ENCODE peak calls at places on chromosome 1, in ten cellular contexts. One of them, this sample, is unnamed.
A peak's percentile ranks its signal among the peaks of the same experiment; 100 is the strongest.

GRCh38 chr1:212219679-212220463 is 65.3 kb upstream of the PPP2R5A start:
- DNase-seq in tibial nerve: no peak
- DNase-seq in A549: no peak
- DNase-seq in fibroblast of lung: peak; percentile 84
- DNase-seq in small intestine: peak; percentile 20
- DNase-seq in GM23248: no peak
- DNase-seq in psoas muscle: no peak
- DNase-seq in ascending aorta: no peak
- DNase-seq in adrenal gland: no peak
- DNase-seq in colonic mucosa: no peak
- DNase-seq in this sample: no peak

GRCh38 chr1:21931171-21932093 is 5.7 kb downstream of the HSPG2 start:
- DNase-seq in tibial nerve: peak; percentile 59
- DNase-seq in A549: peak; percentile 87
- DNase-seq in fibroblast of lung: peak; percentile 95
- DNase-seq in small intestine: peak; percentile 55
- DNase-seq in GM23248: peak; percentile 96
- DNase-seq in psoas muscle: peak; percentile 83
- DNase-seq in ascending aorta: peak; percentile 57
- DNase-seq in adrenal gland: peak; percentile 90
- DNase-seq in colonic mucosa: peak; percentile 63
- DNase-seq in this sample: peak; percentile 97

GRCh38 chr1:9816199-9816598 is 7.6 kb downstream of the CLSTN1 start:
- DNase-seq in tibial nerve: no peak
- DNase-seq in A549: no peak
- DNase-seq in fibroblast of lung: no peak
- DNase-seq in small intestine: no peak
- DNase-seq in GM23248: no peak
- DNase-seq in psoas muscle: no peak
- DNase-seq in ascending aorta: no peak
- DNase-seq in adrenal gland: no peak
- DNase-seq in colonic mucosa: no peak
- DNase-seq in this sample: no peak

GRCh38 chr1:205298191-205298994 is 23.2 kb downstream of the NUAK2 start:
- DNase-seq in tibial nerve: no peak
- DNase-seq in A549: peak; percentile 99
- DNase-seq in fibroblast of lung: peak; percentile 98
- DNase-seq in small intestine: no peak
- DNase-seq in GM23248: peak; percentile 98
- DNase-seq in psoas muscle: no peak
- DNase-seq in ascending aorta: no peak
- DNase-seq in adrenal gland: no peak
- DNase-seq in colonic mucosa: no peak
- DNase-seq in this sample: peak; percentile 97

GRCh38 chr1:150931773-150932172 is 5.6 kb downstream of the SETDB1 start:
- DNase-seq in tibial nerve: no peak
- DNase-seq in A549: peak; percentile 60
- DNase-seq in fibroblast of lung: peak; percentile 18
- DNase-seq in small intestine: no peak
- DNase-seq in GM23248: peak; percentile 44
- DNase-seq in psoas muscle: no peak
- DNase-seq in ascending aorta: no peak
- DNase-seq in adrenal gland: no peak
- DNase-seq in colonic mucosa: no peak
- DNase-seq in this sample: peak; percentile 30

GRCh38 chr1:177228721-177229088 is 57.9 kb downstream of the BRINP2 start:
- DNase-seq in tibial nerve: no peak
- DNase-seq in A549: peak; percentile 57
- DNase-seq in fibroblast of lung: peak; percentile 45
- DNase-seq in small intestine: no peak
- DNase-seq in GM23248: peak; percentile 86
- DNase-seq in psoas muscle: no peak
- DNase-seq in ascending aorta: no peak
- DNase-seq in adrenal gland: peak; percentile 28
- DNase-seq in colonic mucosa: no peak
- DNase-seq in this sample: no peak

GRCh38 chr1:39737546-39738169 is 1.0 kb upstream of the PPIE start:
- DNase-seq in tibial nerve: no peak
- DNase-seq in A549: no peak
- DNase-seq in fibroblast of lung: peak; percentile 39
- DNase-seq in small intestine: no peak
- DNase-seq in GM23248: peak; percentile 35
- DNase-seq in psoas muscle: no peak
- DNase-seq in ascending aorta: no peak
- DNase-seq in adrenal gland: no peak
- DNase-seq in colonic mucosa: no peak
- DNase-seq in this sample: no peak

GRCh38 chr1:47209725-47210330 is 20.0 kb upstream of the PDZK1IP1 start:
- DNase-seq in tibial nerve: no peak
- DNase-seq in A549: no peak
- DNase-seq in fibroblast of lung: no peak
- DNase-seq in small intestine: no peak
- DNase-seq in GM23248: no peak
- DNase-seq in psoas muscle: no peak
- DNase-seq in ascending aorta: no peak
- DNase-seq in adrenal gland: no peak
- DNase-seq in colonic mucosa: no peak
- DNase-seq in this sample: no peak

GRCh38 chr1:113275083-113275482 is 115.2 kb upstream of the MAGI3 start:
- DNase-seq in tibial nerve: no peak
- DNase-seq in A549: no peak
- DNase-seq in fibroblast of lung: no peak
- DNase-seq in small intestine: no peak
- DNase-seq in GM23248: no peak
- DNase-seq in psoas muscle: no peak
- DNase-seq in ascending aorta: no peak
- DNase-seq in adrenal gland: no peak
- DNase-seq in colonic mucosa: no peak
- DNase-seq in this sample: no peak

GRCh38 chr1:113278777-113279176 is 111.5 kb upstream of the MAGI3 start:
- DNase-seq in tibial nerve: no peak
- DNase-seq in A549: no peak
- DNase-seq in fibroblast of lung: no peak
- DNase-seq in small intestine: no peak
- DNase-seq in GM23248: no peak
- DNase-seq in psoas muscle: no peak
- DNase-seq in ascending aorta: no peak
- DNase-seq in adrenal gland: no peak
- DNase-seq in colonic mucosa: no peak
- DNase-seq in this sample: no peak

GRCh38 chr1:113278371-113278770 is 111.9 kb upstream of the MAGI3 start:
- DNase-seq in tibial nerve: no peak
- DNase-seq in A549: no peak
- DNase-seq in fibroblast of lung: no peak
- DNase-seq in small intestine: no peak
- DNase-seq in GM23248: no peak
- DNase-seq in psoas muscle: no peak
- DNase-seq in ascending aorta: no peak
- DNase-seq in adrenal gland: no peak
- DNase-seq in colonic mucosa: no peak
- DNase-seq in this sample: no peak

GRCh38 chr1:113275691-113276090 is 114.6 kb upstream of the MAGI3 start:
- DNase-seq in tibial nerve: no peak
- DNase-seq in A549: no peak
- DNase-seq in fibroblast of lung: no peak
- DNase-seq in small intestine: peak; percentile 29
- DNase-seq in GM23248: no peak
- DNase-seq in psoas muscle: no peak
- DNase-seq in ascending aorta: no peak
- DNase-seq in adrenal gland: no peak
- DNase-seq in colonic mucosa: no peak
- DNase-seq in this sample: no peak

GRCh38 chr1:113276507-113276906 is 113.8 kb upstream of the MAGI3 start:
- DNase-seq in tibial nerve: no peak
- DNase-seq in A549: no peak
- DNase-seq in fibroblast of lung: no peak
- DNase-seq in small intestine: no peak
- DNase-seq in GM23248: no peak
- DNase-seq in psoas muscle: no peak
- DNase-seq in ascending aorta: no peak
- DNase-seq in adrenal gland: no peak
- DNase-seq in colonic mucosa: no peak
- DNase-seq in this sample: no peak
- H3K4me3 ChIP-seq in tibial nerve: no peak overlapping the region
- H3K4me3 ChIP-seq in A549: no peak overlapping the region
- H3K4me3 ChIP-seq in fibroblast of lung: no peak overlapping the region
- H3K4me3 ChIP-seq in small intestine: no peak overlapping the region
- H3K4me3 ChIP-seq in GM23248: no peak overlapping the region
- H3K4me3 ChIP-seq in psoas muscle: no peak overlapping the region
- H3K4me3 ChIP-seq in ascending aorta: no peak overlapping the region
- H3K4me3 ChIP-seq in adrenal gland: no peak overlapping the region
- H3K4me3 ChIP-seq in colonic mucosa: no peak overlapping the region
- H3K4me3 ChIP-seq in this sample: no peak overlapping the region

DNA sequence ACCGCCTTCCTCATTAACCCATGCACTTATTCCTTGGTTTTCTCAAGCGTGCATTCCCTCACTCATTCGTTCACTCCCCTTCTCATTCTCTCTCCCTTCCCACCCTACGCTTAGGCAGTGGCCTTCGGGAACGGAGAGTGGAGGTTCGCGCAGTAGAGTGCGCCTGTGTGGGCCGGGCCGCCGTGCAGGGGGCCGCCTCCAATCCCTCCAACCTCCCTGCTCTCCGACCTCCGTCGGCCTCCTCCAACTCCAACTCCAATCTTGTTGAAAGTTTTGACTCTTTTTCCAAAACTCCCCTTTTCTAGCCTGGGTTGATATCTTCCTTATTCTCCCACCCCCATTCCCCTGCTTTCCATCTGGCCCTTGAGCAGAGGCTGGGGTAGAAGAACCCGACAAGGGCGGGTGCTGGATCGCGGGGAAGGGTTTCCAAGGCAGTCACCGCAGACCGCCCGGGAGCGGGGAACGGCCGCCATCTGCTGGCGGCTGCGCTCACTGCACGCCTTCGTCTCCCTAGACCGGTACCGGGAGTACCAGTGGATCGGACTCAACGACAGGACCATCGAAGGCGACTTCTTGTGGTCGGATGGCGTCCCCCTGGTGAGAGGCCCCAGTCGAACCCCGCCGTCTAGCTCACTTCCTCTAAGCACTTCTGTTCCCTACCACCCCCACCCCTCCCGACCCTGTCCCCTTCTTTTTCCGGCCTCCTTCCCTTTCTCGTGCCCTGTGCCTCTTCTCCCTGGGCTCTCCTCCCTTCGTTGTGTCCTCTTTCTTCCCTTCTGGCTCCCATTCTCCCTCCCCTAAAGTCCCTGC is 15.4 kb downstream of the BCAN start:
- DNase-seq in tibial nerve: peak; percentile 79
- DNase-seq in A549: peak; percentile 44
- DNase-seq in fibroblast of lung: peak; percentile 30
- DNase-seq in small intestine: peak; percentile 62
- DNase-seq in GM23248: peak; percentile 76
- DNase-seq in psoas muscle: peak; percentile 89
- DNase-seq in ascending aorta: no peak
- DNase-seq in adrenal gland: peak; percentile 68
- DNase-seq in colonic mucosa: peak; percentile 79
- DNase-seq in this sample: peak; percentile 74
- H3K4me1 ChIP-seq in tibial nerve: peaks cover 44% of the 10 kb centered on the region
- H3K4me1 ChIP-seq in A549: peaks cover 38% of the 10 kb centered on the region
- H3K4me1 ChIP-seq in fibroblast of lung: peaks cover 26% of the 10 kb centered on the region
- H3K4me1 ChIP-seq in small intestine: peaks cover 15% of the 10 kb centered on the region
- H3K4me1 ChIP-seq in GM23248: peaks cover 28% of the 10 kb centered on the region
- H3K4me1 ChIP-seq in psoas muscle: peaks cover 41% of the 10 kb centered on the region
- H3K4me1 ChIP-seq in ascending aorta: peaks cover 38% of the 10 kb centered on the region
- H3K4me1 ChIP-seq in adrenal gland: peaks cover 55% of the 10 kb centered on the region
- H3K4me1 ChIP-seq in colonic mucosa: peaks cover 27% of the 10 kb centered on the region
- H3K4me1 ChIP-seq in this sample: peaks cover 41% of the 10 kb centered on the region

DNA sequence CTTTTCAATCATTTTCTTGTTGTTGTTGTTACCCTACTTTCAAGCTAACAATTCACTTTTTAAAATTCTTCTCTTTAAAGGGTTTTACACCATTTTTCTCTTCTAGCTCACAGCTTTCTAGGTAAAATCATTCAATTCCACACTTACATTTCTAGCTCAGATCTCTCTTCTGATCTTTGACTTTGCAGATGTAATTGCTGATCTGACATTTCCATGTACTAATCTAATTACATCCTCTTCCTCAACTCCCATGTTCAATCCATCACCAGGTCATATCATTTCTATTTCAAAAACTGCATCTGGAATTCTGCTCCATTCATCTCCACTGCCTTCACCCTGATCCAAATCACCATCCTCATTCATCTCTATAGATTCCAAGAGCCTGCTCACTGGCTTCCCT is 3.0 kb downstream of the BCL10 start:
- DNase-seq in tibial nerve: no peak
- DNase-seq in A549: no peak
- DNase-seq in fibroblast of lung: no peak
- DNase-seq in small intestine: no peak
- DNase-seq in GM23248: no peak
- DNase-seq in psoas muscle: no peak
- DNase-seq in ascending aorta: no peak
- DNase-seq in adrenal gland: no peak
- DNase-seq in colonic mucosa: no peak
- DNase-seq in this sample: no peak
- H3K4me3 ChIP-seq in tibial nerve: no peak overlapping the region
- H3K4me3 ChIP-seq in A549: no peak overlapping the region
- H3K4me3 ChIP-seq in fibroblast of lung: peak overlapping the region; percentile 96
- H3K4me3 ChIP-seq in small intestine: no peak overlapping the region
- H3K4me3 ChIP-seq in GM23248: peak overlapping the region; percentile 98
- H3K4me3 ChIP-seq in psoas muscle: no peak overlapping the region
- H3K4me3 ChIP-seq in ascending aorta: no peak overlapping the region
- H3K4me3 ChIP-seq in adrenal gland: no peak overlapping the region
- H3K4me3 ChIP-seq in colonic mucosa: no peak overlapping the region
- H3K4me3 ChIP-seq in this sample: no peak overlapping the region

DNA sequence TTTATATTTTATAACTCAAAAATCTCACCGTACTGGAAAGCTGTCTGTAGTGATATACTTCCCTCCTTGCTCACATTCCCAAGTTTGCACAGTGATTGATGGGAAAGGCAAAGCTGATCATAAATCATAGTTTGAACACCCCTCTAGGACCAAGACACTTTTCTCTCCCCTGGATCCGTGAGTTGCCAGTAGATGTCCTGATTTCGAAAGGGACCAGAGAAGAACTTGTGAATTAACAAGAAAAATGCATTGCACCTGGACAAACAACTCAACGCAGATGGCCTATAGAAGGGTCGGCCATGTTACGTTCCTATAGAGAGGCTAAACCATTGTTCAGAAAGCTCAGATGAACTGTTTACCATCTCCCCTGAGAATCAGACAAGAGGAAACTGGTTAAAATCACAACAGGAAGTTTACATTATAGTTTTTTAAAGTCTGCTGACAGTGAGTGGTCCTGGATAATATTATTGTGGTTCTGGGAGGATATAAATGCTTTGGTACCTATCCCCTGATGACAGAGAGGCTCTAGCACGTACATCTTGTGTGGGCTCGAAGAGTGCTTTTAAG is 124.0 kb upstream of the SLC45A1 start:
- DNase-seq in tibial nerve: no peak
- DNase-seq in A549: peak; percentile 45
- DNase-seq in fibroblast of lung: no peak
- DNase-seq in small intestine: no peak
- DNase-seq in GM23248: no peak
- DNase-seq in psoas muscle: no peak
- DNase-seq in ascending aorta: no peak
- DNase-seq in adrenal gland: no peak
- DNase-seq in colonic mucosa: no peak
- DNase-seq in this sample: no peak
- H3K4me1 ChIP-seq in tibial nerve: no peaks in the 10 kb centered on the region
- H3K4me1 ChIP-seq in A549: peaks cover 60% of the 10 kb centered on the region
- H3K4me1 ChIP-seq in fibroblast of lung: peaks cover 8% of the 10 kb centered on the region
- H3K4me1 ChIP-seq in small intestine: no peaks in the 10 kb centered on the region
- H3K4me1 ChIP-seq in GM23248: peaks cover 29% of the 10 kb centered on the region
- H3K4me1 ChIP-seq in psoas muscle: no peaks in the 10 kb centered on the region
- H3K4me1 ChIP-seq in ascending aorta: peaks cover 32% of the 10 kb centered on the region
- H3K4me1 ChIP-seq in adrenal gland: no peaks in the 10 kb centered on the region
- H3K4me1 ChIP-seq in colonic mucosa: no peaks in the 10 kb centered on the region
- H3K4me1 ChIP-seq in this sample: peaks cover 31% of the 10 kb centered on the region

This sample was measured in SJSA1.